ENCODE peak calls at places on chromosomes 11 and 22, in five cellular contexts. One of them, this sample, is unnamed.

GRCh38 chr22:41085842-41086241 is 6.5 kb upstream of the EP300 start:
- DNase-seq in hepatocyte: no peak
- DNase-seq in tibial nerve: no peak
- DNase-seq in PC-3: no peak
- DNase-seq in A549: no peak
- DNase-seq in this sample: no peak

GRCh38 chr11:109590782-109591181 is 168.8 kb downstream of the C11orf87 start:
- DNase-seq in hepatocyte: no peak
- DNase-seq in tibial nerve: no peak
- DNase-seq in PC-3: no peak
- DNase-seq in A549: no peak
- DNase-seq in this sample: no peak

GRCh38 chr11:43576834-43577521 is 103.6 kb upstream of the HSD17B12 start:
- DNase-seq in hepatocyte: peak
- DNase-seq in tibial nerve: no peak
- DNase-seq in PC-3: peak
- DNase-seq in A549: peak
- DNase-seq in this sample: peak

GRCh38 chr11:86958259-86958658 is 3.1 kb upstream of the FZD4 start:
- DNase-seq in hepatocyte: no peak
- DNase-seq in tibial nerve: no peak
- DNase-seq in PC-3: no peak
- DNase-seq in A549: no peak
- DNase-seq in this sample: no peak

GRCh38 chr11:130804306-130805077 is 111.8 kb downstream of the SNX19 start:
- DNase-seq in hepatocyte: no peak
- DNase-seq in tibial nerve: no peak
- DNase-seq in PC-3: no peak
- DNase-seq in A549: no peak
- DNase-seq in this sample: no peak

GRCh38 chr11:62217191-62217748 is 8.8 kb downstream of the SCGB2A1 start:
- DNase-seq in hepatocyte: peak
- DNase-seq in tibial nerve: no peak
- DNase-seq in PC-3: peak
- DNase-seq in A549: peak
- DNase-seq in this sample: peak

GRCh38 chr11:119759324-119759723 is 30.3 kb upstream of the NECTIN1 start:
- DNase-seq in hepatocyte: peak
- DNase-seq in tibial nerve: no peak
- DNase-seq in PC-3: peak
- DNase-seq in A549: no peak
- DNase-seq in this sample: peak

GRCh38 chr11:67351275-67352005 is 1.9 kb downstream of the POLD4 start:
- DNase-seq in hepatocyte: peak
- DNase-seq in tibial nerve: no peak
- DNase-seq in PC-3: peak
- DNase-seq in A549: peak
- DNase-seq in this sample: peak

GRCh38 chr22:25711491-25711890 is 30.5 kb upstream of the MYO18B start:
- DNase-seq in hepatocyte: no peak
- DNase-seq in tibial nerve: no peak
- DNase-seq in PC-3: no peak
- DNase-seq in A549: no peak
- DNase-seq in this sample: no peak

GRCh38 chr22:24803064-24803542 is 2.9 kb upstream of the SGSM1 start:
- DNase-seq in hepatocyte: peak
- DNase-seq in tibial nerve: peak
- DNase-seq in PC-3: peak
- DNase-seq in A549: peak
- DNase-seq in this sample: peak

GRCh38 chr22:49900441-49901230 is 17.6 kb downstream of the ALG12 start:
- DNase-seq in hepatocyte: no peak
- DNase-seq in tibial nerve: no peak
- DNase-seq in PC-3: no peak
- DNase-seq in A549: no peak
- DNase-seq in this sample: no peak

GRCh38 chr11:115626414-115626813 is 122.2 kb upstream of the CADM1 start:
- DNase-seq in hepatocyte: no peak
- DNase-seq in tibial nerve: no peak
- DNase-seq in PC-3: no peak
- DNase-seq in A549: no peak
- DNase-seq in this sample: no peak

GRCh38 chr11:68026391-68027105 is 3.9 kb upstream of the NDUFS8 start:
- DNase-seq in hepatocyte: no peak
- DNase-seq in tibial nerve: no peak
- DNase-seq in PC-3: no peak
- DNase-seq in A549: no peak
- DNase-seq in this sample: no peak

GRCh38 chr11:130278151-130278550 is 36.6 kb downstream of the ZBTB44 start:
- DNase-seq in hepatocyte: no peak
- DNase-seq in tibial nerve: no peak
- DNase-seq in PC-3: no peak
- DNase-seq in A549: no peak
- DNase-seq in this sample: no peak

GRCh38 chr11:63251312-63251711 is 7.9 kb upstream of the SLC22A25 start:
- DNase-seq in hepatocyte: no peak
- DNase-seq in tibial nerve: no peak
- DNase-seq in PC-3: no peak
- DNase-seq in A549: no peak
- DNase-seq in this sample: no peak

GRCh38 chr11:76283190-76283589 is 76.9 kb upstream of the WNT11 start:
- DNase-seq in hepatocyte: no peak
- DNase-seq in tibial nerve: no peak
- DNase-seq in PC-3: no peak
- DNase-seq in A549: no peak
- DNase-seq in this sample: no peak

GRCh38 chr11:2347449-2347848 is 29.7 kb upstream of the CD81 start:
- DNase-seq in hepatocyte: peak
- DNase-seq in tibial nerve: no peak
- DNase-seq in PC-3: no peak
- DNase-seq in A549: no peak
- DNase-seq in this sample: no peak

GRCh38 chr11:1116104-1116503 is 41.4 kb downstream of the MUC2 start:
- DNase-seq in hepatocyte: no peak
- DNase-seq in tibial nerve: no peak
- DNase-seq in PC-3: no peak
- DNase-seq in A549: no peak
- DNase-seq in this sample: no peak

GRCh38 chr22:17870408-17870807 is 96.1 kb upstream of the BID start:
- DNase-seq in hepatocyte: no peak
- DNase-seq in tibial nerve: no peak
- DNase-seq in PC-3: no peak
- DNase-seq in A549: no peak
- DNase-seq in this sample: no peak

GRCh38 chr11:11987503-11988022 is 20.9 kb downstream of the DKK3 start:
- DNase-seq in hepatocyte: no peak
- DNase-seq in tibial nerve: no peak
- DNase-seq in PC-3: peak
- DNase-seq in A549: peak
- DNase-seq in this sample: no peak

GRCh38 chr11:131278472-131278871 is 91.9 kb upstream of the NTM start:
- DNase-seq in hepatocyte: no peak
- DNase-seq in tibial nerve: no peak
- DNase-seq in PC-3: no peak
- DNase-seq in A549: no peak
- DNase-seq in this sample: no peak

GRCh38 chr11:11996321-11997174 is 11.9 kb downstream of the DKK3 start:
- DNase-seq in hepatocyte: no peak
- DNase-seq in tibial nerve: no peak
- DNase-seq in PC-3: no peak
- DNase-seq in A549: no peak
- DNase-seq in this sample: no peak

GRCh38 chr11:69439651-69440464 is 41.6 kb upstream of the LINC01488 start:
- DNase-seq in hepatocyte: no peak
- DNase-seq in tibial nerve: no peak
- DNase-seq in PC-3: no peak
- DNase-seq in A549: no peak
- DNase-seq in this sample: no peak

GRCh38 chr11:133942594-133942993 is 14.2 kb downstream of the IGSF9B start:
- DNase-seq in hepatocyte: no peak
- DNase-seq in tibial nerve: no peak
- DNase-seq in PC-3: no peak
- DNase-seq in A549: no peak
- DNase-seq in this sample: no peak

GRCh38 chr11:61173456-61173855 is 12.2 kb upstream of the VPS37C start:
- DNase-seq in hepatocyte: no peak
- DNase-seq in tibial nerve: no peak
- DNase-seq in PC-3: peak
- DNase-seq in A549: peak
- DNase-seq in this sample: no peak

GRCh38 chr22:50481440-50482106 is at the start of gene ADM2:
- DNase-seq in hepatocyte: peak
- DNase-seq in tibial nerve: no peak
- DNase-seq in PC-3: no peak
- DNase-seq in A549: no peak
- DNase-seq in this sample: no peak

GRCh38 chr11:46026616-46027293 is 94.5 kb downstream of the PHF21A start:
- DNase-seq in hepatocyte: no peak
- DNase-seq in tibial nerve: no peak
- DNase-seq in PC-3: no peak
- DNase-seq in A549: no peak
- DNase-seq in this sample: no peak

GRCh38 chr11:15830730-15831443 is 525.5 kb downstream of the SOX6 start:
- DNase-seq in hepatocyte: no peak
- DNase-seq in tibial nerve: no peak
- DNase-seq in PC-3: no peak
- DNase-seq in A549: no peak
- DNase-seq in this sample: no peak

GRCh38 chr11:124204008-124204407 is 20.9 kb downstream of the OR10D3 start:
- DNase-seq in hepatocyte: no peak
- DNase-seq in tibial nerve: no peak
- DNase-seq in PC-3: no peak
- DNase-seq in A549: no peak
- DNase-seq in this sample: no peak

DNA sequence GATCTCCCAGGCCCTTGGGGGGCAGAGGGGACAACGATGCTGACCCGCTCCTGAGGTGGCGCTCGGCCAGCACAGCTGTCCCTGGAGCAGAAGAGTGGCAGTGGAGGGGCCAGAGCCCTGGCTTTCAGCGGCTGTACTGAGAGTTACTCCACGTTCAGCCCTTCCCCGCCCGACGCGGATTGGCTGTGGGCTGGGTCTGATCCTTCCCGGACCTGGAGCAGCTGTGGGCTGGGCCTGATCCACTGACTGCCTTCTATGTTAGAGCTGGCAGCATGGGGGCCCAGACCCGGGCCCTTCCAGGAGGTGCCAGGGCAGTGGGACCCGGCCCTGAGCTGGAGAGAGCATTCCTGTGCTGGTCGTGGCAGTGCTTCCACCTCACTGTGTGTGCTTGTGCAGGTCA is 27.8 kb downstream of the YWHAH start:
- DNase-seq in hepatocyte: no peak
- DNase-seq in tibial nerve: no peak
- DNase-seq in PC-3: no peak
- DNase-seq in A549: no peak
- DNase-seq in this sample: no peak
- H3K27ac ChIP-seq in hepatocyte: no peak
- H3K27ac ChIP-seq in tibial nerve: no peak
- H3K27ac ChIP-seq in PC-3: no peak
- H3K27ac ChIP-seq in A549: no peak
- H3K27ac ChIP-seq in this sample: no peak

GRCh38 chr11:33978376-33978775 is 73.2 kb upstream of the CAPRIN1 start:
- DNase-seq in hepatocyte: no peak
- DNase-seq in tibial nerve: no peak
- DNase-seq in PC-3: no peak
- DNase-seq in A549: no peak
- DNase-seq in this sample: no peak
- TF ChIP-seq CTCF in hepatocyte: no peak
- TF ChIP-seq CTCF in tibial nerve: no peak
- TF ChIP-seq CTCF in PC-3: no peak
- TF ChIP-seq CTCF in A549: no peak
- TF ChIP-seq CTCF in this sample: no peak

DNA sequence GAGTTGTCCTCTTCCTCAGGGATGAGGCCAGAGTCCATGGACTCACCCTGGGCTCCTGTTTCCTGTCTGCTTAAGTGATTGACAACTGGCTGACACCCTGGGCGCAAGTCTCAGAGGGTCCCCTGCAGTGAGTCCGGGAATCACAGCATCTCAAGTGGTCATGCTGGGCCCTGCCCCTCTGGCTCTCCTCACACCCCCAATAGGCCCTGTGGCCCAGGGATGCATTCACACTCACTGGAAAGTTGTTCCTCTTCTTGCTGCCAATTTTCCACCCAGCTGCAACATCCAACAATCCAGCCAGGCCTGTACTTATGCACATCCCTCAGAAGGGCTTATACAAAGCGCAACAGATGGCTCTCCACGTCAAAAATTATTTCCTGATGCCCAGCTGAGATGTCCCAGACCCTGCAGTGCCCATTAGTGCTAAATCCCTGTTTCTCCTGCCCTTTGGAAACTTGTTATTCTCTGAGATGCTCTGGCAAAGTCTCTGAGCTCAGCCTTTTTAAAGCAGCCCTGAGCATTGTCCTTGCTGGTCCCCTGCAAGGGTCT is 407.8 kb upstream of the NARS2 start:
- DNase-seq in hepatocyte: peak
- DNase-seq in tibial nerve: no peak
- DNase-seq in PC-3: no peak
- DNase-seq in A549: no peak
- DNase-seq in this sample: no peak
- H3K27ac ChIP-seq in hepatocyte: no peak
- H3K27ac ChIP-seq in tibial nerve: no peak
- H3K27ac ChIP-seq in PC-3: no peak
- H3K27ac ChIP-seq in A549: no peak
- H3K27ac ChIP-seq in this sample: no peak

GRCh38 chr22:39257522-39258475 is 13.0 kb upstream of the PDGFB start:
- DNase-seq in hepatocyte: no peak
- DNase-seq in tibial nerve: no peak
- DNase-seq in PC-3: no peak
- DNase-seq in A549: no peak
- DNase-seq in this sample: no peak
- TF ChIP-seq CTCF in hepatocyte: no peak
- TF ChIP-seq CTCF in tibial nerve: no peak
- TF ChIP-seq CTCF in PC-3: no peak
- TF ChIP-seq CTCF in A549: no peak
- TF ChIP-seq CTCF in this sample: no peak

GRCh38 chr11:111730031-111730430 is 36.2 kb downstream of the PPP2R1B start:
- DNase-seq in hepatocyte: no peak
- DNase-seq in tibial nerve: no peak
- DNase-seq in PC-3: no peak
- DNase-seq in A549: no peak
- DNase-seq in this sample: no peak
- H3K27ac ChIP-seq in hepatocyte: peak
- H3K27ac ChIP-seq in tibial nerve: no peak
- H3K27ac ChIP-seq in PC-3: peak
- H3K27ac ChIP-seq in A549: peak
- H3K27ac ChIP-seq in this sample: no peak